ENCODE peak calls at places on chromosomes 7 and 10, in eight cellular contexts. One of them, this sample, is unnamed.

GRCh38 chr10:77381750-77382149 is 255.9 kb downstream of the KCNMA1 start:
- DNase-seq in upper lobe of right lung: no peak
- DNase-seq in astrocyte of the spinal cord: peak; percentile 37
- DNase-seq in aorta: no peak
- DNase-seq in H7: no peak
- DNase-seq in HL-60: no peak
- DNase-seq in skeletal muscle cell: no peak
- DNase-seq in neuronal stem cell: no peak
- DNase-seq in this sample: no peak

GRCh38 chr10:12504176-12504575 is 154.8 kb downstream of the CAMK1D start:
- DNase-seq in upper lobe of right lung: peak; percentile 40
- DNase-seq in astrocyte of the spinal cord: no peak
- DNase-seq in aorta: no peak
- DNase-seq in H7: no peak
- DNase-seq in HL-60: no peak
- DNase-seq in skeletal muscle cell: no peak
- DNase-seq in neuronal stem cell: no peak
- DNase-seq in this sample: no peak

GRCh38 chr7:33773053-33773452 is 132.3 kb upstream of the BMPER start:
- DNase-seq in upper lobe of right lung: no peak
- DNase-seq in astrocyte of the spinal cord: peak; percentile 59
- DNase-seq in aorta: no peak
- DNase-seq in H7: no peak
- DNase-seq in HL-60: no peak
- DNase-seq in skeletal muscle cell: no peak
- DNase-seq in neuronal stem cell: no peak
- DNase-seq in this sample: no peak

GRCh38 chr10:101961591-101962498 is 94.1 kb downstream of the ARMH3 start:
- DNase-seq in upper lobe of right lung: no peak
- DNase-seq in astrocyte of the spinal cord: no peak
- DNase-seq in aorta: peak; percentile 53
- DNase-seq in H7: no peak
- DNase-seq in HL-60: no peak
- DNase-seq in skeletal muscle cell: no peak
- DNase-seq in neuronal stem cell: no peak
- DNase-seq in this sample: no peak

GRCh38 chr10:118210276-118210675 is 131.8 kb downstream of the FAM204A start:
- DNase-seq in upper lobe of right lung: no peak
- DNase-seq in astrocyte of the spinal cord: no peak
- DNase-seq in aorta: no peak
- DNase-seq in H7: no peak
- DNase-seq in HL-60: no peak
- DNase-seq in skeletal muscle cell: peak; percentile 4
- DNase-seq in neuronal stem cell: no peak
- DNase-seq in this sample: no peak

GRCh38 chr10:117215079-117215478 is 17.8 kb downstream of the KCNK18 start:
- DNase-seq in upper lobe of right lung: no peak
- DNase-seq in astrocyte of the spinal cord: no peak
- DNase-seq in aorta: no peak
- DNase-seq in H7: no peak
- DNase-seq in HL-60: peak; percentile 40
- DNase-seq in skeletal muscle cell: no peak
- DNase-seq in neuronal stem cell: no peak
- DNase-seq in this sample: no peak

GRCh38 chr7:139851770-139852481 is 22.9 kb downstream of the TBXAS1 start:
- DNase-seq in upper lobe of right lung: no peak
- DNase-seq in astrocyte of the spinal cord: no peak
- DNase-seq in aorta: no peak
- DNase-seq in H7: no peak
- DNase-seq in HL-60: no peak
- DNase-seq in skeletal muscle cell: no peak
- DNase-seq in neuronal stem cell: no peak
- DNase-seq in this sample: no peak

GRCh38 chr10:98028168-98028770 is 2.2 kb downstream of the CRTAC1 start:
- DNase-seq in upper lobe of right lung: peak; percentile 79
- DNase-seq in astrocyte of the spinal cord: peak; percentile 3
- DNase-seq in aorta: peak; percentile 56
- DNase-seq in H7: peak; percentile 91
- DNase-seq in HL-60: peak; percentile 49
- DNase-seq in skeletal muscle cell: no peak
- DNase-seq in neuronal stem cell: peak; percentile 83
- DNase-seq in this sample: peak; percentile 75

GRCh38 chr7:156380261-156380660 is 260.3 kb upstream of the RNF32 start:
- DNase-seq in upper lobe of right lung: no peak
- DNase-seq in astrocyte of the spinal cord: no peak
- DNase-seq in aorta: no peak
- DNase-seq in H7: no peak
- DNase-seq in HL-60: no peak
- DNase-seq in skeletal muscle cell: no peak
- DNase-seq in neuronal stem cell: no peak
- DNase-seq in this sample: no peak

GRCh38 chr7:9709211-9709610 is 1264.5 kb upstream of the PHF14 start:
- DNase-seq in upper lobe of right lung: no peak
- DNase-seq in astrocyte of the spinal cord: no peak
- DNase-seq in aorta: no peak
- DNase-seq in H7: no peak
- DNase-seq in HL-60: no peak
- DNase-seq in skeletal muscle cell: no peak
- DNase-seq in neuronal stem cell: no peak
- DNase-seq in this sample: no peak

GRCh38 chr10:29465384-29465783 is 169.4 kb downstream of the SVIL start:
- DNase-seq in upper lobe of right lung: no peak
- DNase-seq in astrocyte of the spinal cord: no peak
- DNase-seq in aorta: no peak
- DNase-seq in H7: peak; percentile 21
- DNase-seq in HL-60: no peak
- DNase-seq in skeletal muscle cell: no peak
- DNase-seq in neuronal stem cell: no peak
- DNase-seq in this sample: no peak

GRCh38 chr7:128427289-128427891 is 17.6 kb upstream of the IMPDH1 start:
- DNase-seq in upper lobe of right lung: no peak
- DNase-seq in astrocyte of the spinal cord: peak; percentile 64
- DNase-seq in aorta: no peak
- DNase-seq in H7: peak; percentile 59
- DNase-seq in HL-60: peak; percentile 51
- DNase-seq in skeletal muscle cell: no peak
- DNase-seq in neuronal stem cell: peak; percentile 61
- DNase-seq in this sample: no peak

GRCh38 chr10:132004052-132004451 is 22.3 kb upstream of the BNIP3 start:
- DNase-seq in upper lobe of right lung: no peak
- DNase-seq in astrocyte of the spinal cord: no peak
- DNase-seq in aorta: no peak
- DNase-seq in H7: no peak
- DNase-seq in HL-60: no peak
- DNase-seq in skeletal muscle cell: no peak
- DNase-seq in neuronal stem cell: no peak
- DNase-seq in this sample: no peak

GRCh38 chr10:87101996-87102395 is 7.0 kb downstream of the SHLD2 start:
- DNase-seq in upper lobe of right lung: no peak
- DNase-seq in astrocyte of the spinal cord: no peak
- DNase-seq in aorta: no peak
- DNase-seq in H7: no peak
- DNase-seq in HL-60: no peak
- DNase-seq in skeletal muscle cell: no peak
- DNase-seq in neuronal stem cell: no peak
- DNase-seq in this sample: no peak

GRCh38 chr10:74969530-74969929 is 141.9 kb upstream of the SAMD8 start:
- DNase-seq in upper lobe of right lung: no peak
- DNase-seq in astrocyte of the spinal cord: no peak
- DNase-seq in aorta: no peak
- DNase-seq in H7: no peak
- DNase-seq in HL-60: no peak
- DNase-seq in skeletal muscle cell: no peak
- DNase-seq in neuronal stem cell: no peak
- DNase-seq in this sample: no peak

GRCh38 chr10:15879663-15880062 is 19.4 kb upstream of the MINDY3 start:
- DNase-seq in upper lobe of right lung: no peak
- DNase-seq in astrocyte of the spinal cord: no peak
- DNase-seq in aorta: no peak
- DNase-seq in H7: peak; percentile 14
- DNase-seq in HL-60: no peak
- DNase-seq in skeletal muscle cell: no peak
- DNase-seq in neuronal stem cell: no peak
- DNase-seq in this sample: no peak

GRCh38 chr10:122419890-122420623 is 34.4 kb upstream of the ARMS2 start:
- DNase-seq in upper lobe of right lung: no peak
- DNase-seq in astrocyte of the spinal cord: peak; percentile 83
- DNase-seq in aorta: no peak
- DNase-seq in H7: no peak
- DNase-seq in HL-60: no peak
- DNase-seq in skeletal muscle cell: peak; percentile 87
- DNase-seq in neuronal stem cell: no peak
- DNase-seq in this sample: no peak

GRCh38 chr7:132049462-132050304 is 493.3 kb upstream of the PODXL start:
- DNase-seq in upper lobe of right lung: no peak
- DNase-seq in astrocyte of the spinal cord: peak; percentile 17
- DNase-seq in aorta: no peak
- DNase-seq in H7: peak; percentile 56
- DNase-seq in HL-60: peak; percentile 18
- DNase-seq in skeletal muscle cell: no peak
- DNase-seq in neuronal stem cell: peak; percentile 35
- DNase-seq in this sample: peak; percentile 46

GRCh38 chr10:85927952-85928677 is 438.5 kb downstream of the GRID1 start:
- DNase-seq in upper lobe of right lung: no peak
- DNase-seq in astrocyte of the spinal cord: no peak
- DNase-seq in aorta: no peak
- DNase-seq in H7: no peak
- DNase-seq in HL-60: no peak
- DNase-seq in skeletal muscle cell: no peak
- DNase-seq in neuronal stem cell: no peak
- DNase-seq in this sample: no peak

GRCh38 chr7:95798401-95798930 is 26.1 kb downstream of the DYNC1I1 start:
- DNase-seq in upper lobe of right lung: no peak
- DNase-seq in astrocyte of the spinal cord: peak; percentile 58
- DNase-seq in aorta: no peak
- DNase-seq in H7: no peak
- DNase-seq in HL-60: no peak
- DNase-seq in skeletal muscle cell: peak; percentile 26
- DNase-seq in neuronal stem cell: no peak
- DNase-seq in this sample: no peak

GRCh38 chr10:110013615-110014293 is 6.0 kb downstream of the ADD3 start:
- DNase-seq in upper lobe of right lung: no peak
- DNase-seq in astrocyte of the spinal cord: no peak
- DNase-seq in aorta: no peak
- DNase-seq in H7: peak; percentile 31
- DNase-seq in HL-60: no peak
- DNase-seq in skeletal muscle cell: no peak
- DNase-seq in neuronal stem cell: no peak
- DNase-seq in this sample: no peak

GRCh38 chr7:101231644-101232043 is 6.0 kb downstream of the CLDN15 start:
- DNase-seq in upper lobe of right lung: no peak
- DNase-seq in astrocyte of the spinal cord: no peak
- DNase-seq in aorta: no peak
- DNase-seq in H7: no peak
- DNase-seq in HL-60: no peak
- DNase-seq in skeletal muscle cell: no peak
- DNase-seq in neuronal stem cell: no peak
- DNase-seq in this sample: no peak
- H3K4me3 ChIP-seq in upper lobe of right lung: peak overlapping the region; percentile 44
- H3K4me3 ChIP-seq in astrocyte of the spinal cord: no peak overlapping the region
- H3K4me3 ChIP-seq in aorta: no peak overlapping the region
- H3K4me3 ChIP-seq in H7: peak overlapping the region; percentile 67
- H3K4me3 ChIP-seq in HL-60: no peak overlapping the region
- H3K4me3 ChIP-seq in skeletal muscle cell: no peak overlapping the region
- H3K4me3 ChIP-seq in neuronal stem cell: no peak overlapping the region
- H3K4me3 ChIP-seq in this sample: peak overlapping the region; percentile 5

GRCh38 chr10:103493911-103494877 is 689 bp downstream of the NEURL1 start:
- DNase-seq in upper lobe of right lung: no peak
- DNase-seq in astrocyte of the spinal cord: no peak
- DNase-seq in aorta: no peak
- DNase-seq in H7: peak; percentile 82
- DNase-seq in HL-60: no peak
- DNase-seq in skeletal muscle cell: no peak
- DNase-seq in neuronal stem cell: no peak
- DNase-seq in this sample: no peak

GRCh38 chr10:103493362-103493871 is at the start of gene NEURL1:
- DNase-seq in upper lobe of right lung: no peak
- DNase-seq in astrocyte of the spinal cord: no peak
- DNase-seq in aorta: no peak
- DNase-seq in H7: peak; percentile 91
- DNase-seq in HL-60: no peak
- DNase-seq in skeletal muscle cell: no peak
- DNase-seq in neuronal stem cell: peak; percentile 66
- DNase-seq in this sample: no peak

GRCh38 chr10:103491729-103492364 is 1.7 kb upstream of the NEURL1 start:
- DNase-seq in upper lobe of right lung: no peak
- DNase-seq in astrocyte of the spinal cord: peak; percentile 78
- DNase-seq in aorta: no peak
- DNase-seq in H7: no peak
- DNase-seq in HL-60: no peak
- DNase-seq in skeletal muscle cell: peak; percentile 92
- DNase-seq in neuronal stem cell: no peak
- DNase-seq in this sample: no peak

GRCh38 chr10:103490986-103491314 is 2.6 kb upstream of the NEURL1 start:
- DNase-seq in upper lobe of right lung: no peak
- DNase-seq in astrocyte of the spinal cord: no peak
- DNase-seq in aorta: no peak
- DNase-seq in H7: no peak
- DNase-seq in HL-60: no peak
- DNase-seq in skeletal muscle cell: no peak
- DNase-seq in neuronal stem cell: no peak
- DNase-seq in this sample: no peak

GRCh38 chr10:103492655-103493261 is 747 bp upstream of the NEURL1 start:
- DNase-seq in upper lobe of right lung: no peak
- DNase-seq in astrocyte of the spinal cord: no peak
- DNase-seq in aorta: no peak
- DNase-seq in H7: no peak
- DNase-seq in HL-60: no peak
- DNase-seq in skeletal muscle cell: no peak
- DNase-seq in neuronal stem cell: no peak
- DNase-seq in this sample: no peak
- H3K4me3 ChIP-seq in upper lobe of right lung: no peak overlapping the region
- H3K4me3 ChIP-seq in astrocyte of the spinal cord: no peak overlapping the region
- H3K4me3 ChIP-seq in aorta: no peak overlapping the region
- H3K4me3 ChIP-seq in H7: no peak overlapping the region
- H3K4me3 ChIP-seq in HL-60: no peak overlapping the region
- H3K4me3 ChIP-seq in skeletal muscle cell: no peak overlapping the region
- H3K4me3 ChIP-seq in neuronal stem cell: peak overlapping the region; percentile 56
- H3K4me3 ChIP-seq in this sample: no peak overlapping the region

GRCh38 chr10:28326516-28327493 is 23.9 kb upstream of the MPP7 start:
- DNase-seq in upper lobe of right lung: peak; percentile 65
- DNase-seq in astrocyte of the spinal cord: peak; percentile 78
- DNase-seq in aorta: peak; percentile 58
- DNase-seq in H7: peak; percentile 22
- DNase-seq in HL-60: no peak
- DNase-seq in skeletal muscle cell: peak; percentile 28
- DNase-seq in neuronal stem cell: no peak
- DNase-seq in this sample: no peak
- H3K4me3 ChIP-seq in upper lobe of right lung: no peak overlapping the region
- H3K4me3 ChIP-seq in astrocyte of the spinal cord: no peak overlapping the region
- H3K4me3 ChIP-seq in aorta: no peak overlapping the region
- H3K4me3 ChIP-seq in H7: no peak overlapping the region
- H3K4me3 ChIP-seq in HL-60: no peak overlapping the region
- H3K4me3 ChIP-seq in skeletal muscle cell: no peak overlapping the region
- H3K4me3 ChIP-seq in neuronal stem cell: no peak overlapping the region
- H3K4me3 ChIP-seq in this sample: no peak overlapping the region

DNA sequence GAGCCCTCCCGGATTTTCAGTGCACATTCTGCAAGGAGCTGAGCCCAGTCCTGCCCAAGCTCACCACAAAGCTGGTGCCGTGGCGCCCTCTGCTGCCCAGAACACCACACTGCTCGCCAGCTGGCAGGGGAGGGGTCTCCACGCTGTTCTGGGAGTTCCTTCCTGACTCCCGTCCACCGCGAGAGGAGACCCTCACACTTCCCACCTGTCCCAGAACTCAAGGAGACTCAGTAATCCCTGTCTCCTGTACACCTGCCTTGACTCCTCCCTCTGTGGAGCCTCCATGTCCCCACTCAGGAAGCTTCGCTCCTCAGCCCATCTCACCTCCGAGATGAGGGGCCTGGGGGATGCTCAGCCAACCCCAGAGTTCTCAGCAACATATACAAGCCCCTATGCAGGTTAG is 11.3 kb downstream of the C10orf105 start:
- DNase-seq in upper lobe of right lung: peak; percentile 81
- DNase-seq in astrocyte of the spinal cord: no peak
- DNase-seq in aorta: no peak
- DNase-seq in H7: peak; percentile 95
- DNase-seq in HL-60: peak; percentile 61
- DNase-seq in skeletal muscle cell: no peak
- DNase-seq in neuronal stem cell: peak; percentile 76
- DNase-seq in this sample: peak; percentile 61
- H3K4me3 ChIP-seq in upper lobe of right lung: no peak overlapping the region
- H3K4me3 ChIP-seq in astrocyte of the spinal cord: no peak overlapping the region
- H3K4me3 ChIP-seq in aorta: no peak overlapping the region
- H3K4me3 ChIP-seq in H7: no peak overlapping the region
- H3K4me3 ChIP-seq in HL-60: no peak overlapping the region
- H3K4me3 ChIP-seq in skeletal muscle cell: no peak overlapping the region
- H3K4me3 ChIP-seq in neuronal stem cell: no peak overlapping the region
- H3K4me3 ChIP-seq in this sample: no peak overlapping the region